ENCODE peak calls at places on chromosomes 1 and 21, in six cellular contexts. L, E, A, V, P and M are unnamed samples.

GRCh38 chr1:163106364-163106987 is 37.3 kb downstream of the RGS4 start:
- DNase-seq in L (no peak), E (no peak), A (no peak), V (no peak), P (no peak), M (no peak)

GRCh38 chr1:15610167-15610566 is 7.1 kb upstream of the DDI2 start:
- DNase-seq in L (no peak), E (no peak), A (peak), V (no peak), P (no peak), M (no peak)

GRCh38 chr1:190578015-190578414 is 100.4 kb upstream of the BRINP3 start:
- DNase-seq in L (no peak), E (no peak), A (no peak), V (no peak), P (no peak), M (no peak)

GRCh38 chr1:48069662-48070432 is 72.7 kb upstream of the TRABD2B start:
- DNase-seq in L (no peak), E (no peak), A (no peak), V (no peak), P (no peak), M (peak)

GRCh38 chr1:198465201-198466144 is 75.0 kb downstream of the ATP6V1G3 start:
- DNase-seq in L (no peak), E (peak), A (peak), V (peak), P (no peak), M (peak)

GRCh38 chr21:46385846-46386725 is 62.1 kb downstream of the PCNT start:
- DNase-seq in L (no peak), E (no peak), A (no peak), V (no peak), P (no peak), M (no peak)

GRCh38 chr1:119902775-119903442 is 6.6 kb upstream of the ADAM30 start:
- DNase-seq in L (no peak), E (no peak), A (no peak), V (no peak), P (no peak), M (no peak)

GRCh38 chr21:26512664-26513063 is 60.4 kb downstream of the CYYR1 start:
- DNase-seq in L (no peak), E (no peak), A (no peak), V (no peak), P (no peak), M (no peak)

GRCh38 chr21:38788275-38788911 is 17.3 kb upstream of the ETS2 start:
- DNase-seq in L (no peak), E (no peak), A (no peak), V (no peak), P (no peak), M (peak)

GRCh38 chr1:9715536-9716226 is 64.2 kb downstream of the PIK3CD start:
- DNase-seq in L (peak), E (no peak), A (no peak), V (no peak), P (no peak), M (no peak)

GRCh38 chr21:42969193-42969600 is 5.2 kb upstream of the PKNOX1 start:
- DNase-seq in L (no peak), E (no peak), A (no peak), V (no peak), P (no peak), M (no peak)

GRCh38 chr1:176648556-176648955 is 185.6 kb downstream of the PAPPA2 start:
- DNase-seq in L (no peak), E (no peak), A (no peak), V (no peak), P (no peak), M (no peak)

GRCh38 chr1:236051107-236051885 is 13.6 kb downstream of the NID1 start:
- DNase-seq in L (no peak), E (no peak), A (no peak), V (no peak), P (no peak), M (no peak)

GRCh38 chr21:18940791-18941190 is 537.2 kb upstream of the TMPRSS15 start:
- DNase-seq in L (no peak), E (no peak), A (no peak), V (no peak), P (no peak), M (no peak)

GRCh38 chr1:117120774-117121588 is 568 bp downstream of the TRIM45 start:
- DNase-seq in L (no peak), E (peak), A (no peak), V (no peak), P (no peak), M (peak)

GRCh38 chr1:90773812-90774211 is 56.7 kb upstream of the BARHL2 start:
- DNase-seq in L (no peak), E (no peak), A (no peak), V (no peak), P (no peak), M (no peak)

GRCh38 chr1:7487756-7488474 is 283.2 kb upstream of the VAMP3 start:
- DNase-seq in L (no peak), E (no peak), A (no peak), V (no peak), P (no peak), M (no peak)

GRCh38 chr1:160672789-160673695 is 26.2 kb upstream of the SLAMF1 start:
- DNase-seq in L (peak), E (no peak), A (peak), V (no peak), P (no peak), M (no peak)

GRCh38 chr1:231351816-231352215 is 13.7 kb downstream of the SPRTN start:
- DNase-seq in L (no peak), E (no peak), A (no peak), V (no peak), P (no peak), M (no peak)

GRCh38 chr1:30191154-30191702 is 532.2 kb downstream of the MATN1 start:
- DNase-seq in L (peak), E (no peak), A (no peak), V (no peak), P (no peak), M (peak)

GRCh38 chr1:119188926-119189325 is 48.5 kb upstream of the WARS2 start:
- DNase-seq in L (no peak), E (no peak), A (no peak), V (no peak), P (no peak), M (no peak)

GRCh38 chr1:220843481-220844011 is 35.7 kb upstream of the HLX start:
- DNase-seq in L (no peak), E (no peak), A (no peak), V (peak), P (no peak), M (no peak)

GRCh38 chr21:42236693-42237092 is 17.8 kb downstream of the ABCG1 start:
- DNase-seq in L (no peak), E (no peak), A (no peak), V (no peak), P (no peak), M (no peak)

GRCh38 chr1:30901798-30902652 is 6.5 kb downstream of the SDC3 start:
- DNase-seq in L (no peak), E (no peak), A (no peak), V (no peak), P (peak), M (no peak)

GRCh38 chr1:33326690-33327300 is 5.9 kb upstream of the A3GALT2 start:
- DNase-seq in L (no peak), E (no peak), A (no peak), V (no peak), P (no peak), M (no peak)

GRCh38 chr1:246111570-246111969 is 395.5 kb downstream of the SMYD3 start:
- DNase-seq in L (no peak), E (no peak), A (no peak), V (no peak), P (no peak), M (no peak)